ENCODE peak calls at places on chromosomes 16 and 17, in four cellular contexts. M is CD8-positive, alpha-beta memory T cell; U is neuronal stem cell; D is mammary epithelial cell. S is an unnamed sample.

GRCh38 chr17:37847102-37847501 is 77.1 kb upstream of the TBC1D3K start:
- DNase-seq in M (no peak), U (no peak), D (no peak), S (no peak)

GRCh38 chr17:59565959-59566324 is 532 bp downstream of the DHX40 start:
- DNase-seq in M (peak), U (peak), D (peak), S (peak)

GRCh38 chr17:81510798-81511549 is 1.6 kb downstream of the ACTG1 start:
- DNase-seq in M (peak), U (no peak), D (no peak), S (no peak)

GRCh38 chr16:23354246-23354645 is 52.1 kb downstream of the SCNN1B start:
- DNase-seq in M (no peak), U (no peak), D (no peak), S (no peak)

GRCh38 chr17:72613411-72614292 is 478.8 kb downstream of the SLC39A11 start:
- DNase-seq in M (no peak), U (no peak), D (peak), S (peak)

GRCh38 chr17:76051071-76051467 is 21.2 kb downstream of the SRP68 start:
- DNase-seq in M (no peak), U (no peak), D (peak), S (peak)

GRCh38 chr16:68668266-68668665 is 23.2 kb downstream of the CDH3 start:
- DNase-seq in M (no peak), U (no peak), D (peak), S (peak)

GRCh38 chr17:14304876-14305636 is 4.2 kb downstream of the HS3ST3B1 start:
- DNase-seq in M (no peak), U (no peak), D (no peak), S (no peak)

GRCh38 chr16:84184775-84185174 is 2.1 kb downstream of the TAF1C start:
- DNase-seq in M (no peak), U (no peak), D (no peak), S (no peak)

GRCh38 chr16:86549076-86549892 is 5.8 kb downstream of the MTHFSD start:
- DNase-seq in M (peak), U (no peak), D (no peak), S (no peak)

DNA sequence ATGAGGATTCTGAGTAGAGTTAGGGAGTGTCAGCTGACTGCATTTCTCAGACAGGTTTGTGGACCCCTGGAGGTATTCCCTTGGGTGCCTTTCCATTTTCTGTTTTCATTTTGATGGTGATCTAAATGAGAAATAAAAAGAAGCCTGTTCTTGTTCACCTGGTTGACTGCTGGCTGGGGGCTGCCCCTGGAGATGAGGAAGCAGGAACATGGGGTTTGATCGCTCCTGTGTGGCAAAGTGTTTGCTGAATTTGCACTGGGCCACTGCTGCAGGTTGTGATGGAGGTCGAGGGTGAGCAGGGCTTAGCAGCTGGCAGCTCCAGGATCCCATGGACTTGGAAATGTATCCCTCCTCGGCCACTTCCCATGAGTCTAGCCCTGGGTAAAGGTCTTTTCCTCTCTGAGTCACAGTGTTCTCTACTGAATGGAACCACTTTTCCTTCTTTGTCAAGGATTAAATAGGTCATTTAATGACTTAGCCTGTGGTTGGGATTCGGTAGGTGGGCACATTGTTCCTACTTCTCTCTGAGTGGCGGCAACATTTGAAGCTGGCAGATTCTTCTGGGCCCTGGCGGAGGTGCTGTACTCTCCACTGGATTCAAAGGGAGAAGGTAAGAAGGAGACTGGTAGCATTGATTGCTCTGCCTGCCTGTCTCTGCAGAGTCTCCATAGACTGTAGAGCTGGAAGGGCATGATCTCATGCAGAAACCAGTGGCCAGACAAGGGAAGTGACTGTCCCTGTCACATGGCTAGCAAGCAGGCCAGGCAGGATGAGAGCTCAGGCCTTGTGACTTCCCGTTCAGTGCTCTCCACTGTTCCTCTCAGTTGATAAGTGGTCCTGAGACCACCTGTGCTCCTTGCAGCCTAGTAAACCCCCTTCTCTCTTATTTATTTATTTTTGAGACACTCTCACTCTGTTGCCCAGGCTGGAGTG is 17.9 kb downstream of the SNX29 start:
- DNase-seq in M (no peak), U (no peak), D (peak), S (no peak)
- H3K27ac ChIP-seq in M (no peak), U (peak), D (no peak), S (peak)

DNA sequence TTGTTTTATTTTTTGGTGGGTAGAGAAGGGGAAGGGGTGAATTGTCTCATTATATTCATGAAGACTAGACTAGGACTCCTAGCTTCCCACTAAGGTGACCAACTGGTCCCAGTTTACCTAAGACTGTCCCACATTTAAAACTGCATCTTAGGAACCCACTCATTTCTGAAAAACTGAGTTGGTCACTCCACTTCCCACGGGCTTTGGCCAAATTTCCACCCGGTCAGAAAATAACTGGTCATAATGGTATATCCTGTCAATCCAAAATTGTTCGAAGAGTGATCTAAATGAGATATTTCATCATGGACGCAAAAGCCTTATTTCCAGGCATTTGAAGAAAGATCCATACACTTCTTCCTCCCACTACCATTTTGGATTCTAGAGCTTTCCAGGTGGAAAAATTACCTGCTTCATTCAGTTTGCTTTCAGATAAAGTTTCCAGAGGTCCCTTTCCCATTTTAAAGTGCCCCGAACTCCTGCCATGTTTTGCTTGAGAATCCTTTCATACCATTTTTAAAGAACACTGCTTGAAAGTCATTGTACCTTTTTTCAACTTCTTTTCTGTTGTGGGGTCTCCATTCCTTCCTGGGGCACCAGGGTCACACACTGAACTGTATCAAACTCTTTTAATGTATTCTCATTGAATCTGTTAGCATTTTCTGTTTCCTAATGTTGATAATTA is 21.8 kb upstream of the ZFHX3 start:
- DNase-seq in M (no peak), U (no peak), D (no peak), S (no peak)
- H3K27ac ChIP-seq in M (no peak), U (no peak), D (peak), S (peak)

GRCh38 chr16:30053376-30054015 is 12.1 kb upstream of the ALDOA start:
- DNase-seq in M (no peak), U (no peak), D (peak), S (no peak)
- H3K27ac ChIP-seq in M (peak), U (no peak), D (peak), S (peak)

GRCh38 chr16:8588703-8589292 is 1.5 kb downstream of the TMEM114 start:
- DNase-seq in M (no peak), U (no peak), D (no peak), S (no peak)
- H3K27ac ChIP-seq in M (no peak), U (no peak), D (no peak), S (no peak)

S was measured in epithelial cell of prostate.